ENCODE peak calls at places on chromosomes 1 and 21, in five cellular contexts. J, A, V, T and F are unnamed samples. For H3K4me1, the result is how much of the 10 kb centered on the place peaks cover.

GRCh38 chr1:75797606-75798216 is 1.0 kb downstream of the MSH4 start:
- DNase-seq in J (no peak), A (no peak), V (no peak), T (no peak), F (no peak)

GRCh38 chr1:95197616-95198252 is 36.3 kb upstream of the RWDD3 start:
- DNase-seq in J (no peak), A (peak), V (no peak), T (no peak), F (no peak)

GRCh38 chr1:241423541-241424479 is 66.8 kb upstream of the RGS7 start:
- DNase-seq in J (peak), A (peak), V (no peak), T (no peak), F (no peak)

GRCh38 chr1:37997256-37998088 is 7.7 kb upstream of the SF3A3 start:
- DNase-seq in J (no peak), A (no peak), V (no peak), T (no peak), F (no peak)

GRCh38 chr1:185111873-185112272 is 44.9 kb downstream of the TRMT1L start:
- DNase-seq in J (no peak), A (no peak), V (no peak), T (no peak), F (no peak)

GRCh38 chr1:168972225-168972624 is 134.3 kb upstream of the ATP1B1 start:
- DNase-seq in J (no peak), A (no peak), V (no peak), T (no peak), F (no peak)

GRCh38 chr1:59072017-59072947 is 224.6 kb upstream of the FGGY start:
- DNase-seq in J (no peak), A (peak), V (no peak), T (peak), F (no peak)

GRCh38 chr1:165129568-165130164 is 226.8 kb downstream of the LMX1A start:
- DNase-seq in J (peak), A (peak), V (no peak), T (peak), F (peak)

GRCh38 chr1:229070168-229070567 is 200.7 kb upstream of the RAB4A start:
- DNase-seq in J (no peak), A (peak), V (peak), T (peak), F (peak)

GRCh38 chr1:35502242-35502641 is 55.0 kb downstream of the KIAA0319L start:
- DNase-seq in J (no peak), A (no peak), V (no peak), T (no peak), F (no peak)

GRCh38 chr1:39204441-39205081 is at the start of gene MACF1:
- DNase-seq in J (no peak), A (peak), V (peak), T (peak), F (no peak)

GRCh38 chr1:68202239-68202832 is 30.0 kb downstream of the WLS start:
- DNase-seq in J (no peak), A (peak), V (no peak), T (no peak), F (no peak)

GRCh38 chr1:2322065-2322571 is 69.2 kb downstream of the MORN1 start:
- DNase-seq in J (peak), A (peak), V (peak), T (no peak), F (no peak)

GRCh38 chr1:44723064-44723463 is 7.9 kb downstream of the RNU5D-1 start:
- DNase-seq in J (no peak), A (no peak), V (no peak), T (no peak), F (no peak)

GRCh38 chr1:64163972-64164371 is 39.5 kb upstream of the UBE2U start:
- DNase-seq in J (peak), A (peak), V (no peak), T (no peak), F (no peak)

GRCh38 chr1:221708987-221709386 is 32.9 kb downstream of the DUSP10 start:
- DNase-seq in J (peak), A (peak), V (peak), T (peak), F (peak)

GRCh38 chr1:201745023-201745422 is 83.9 kb upstream of the IPO9 start:
- DNase-seq in J (no peak), A (peak), V (no peak), T (no peak), F (no peak)

GRCh38 chr1:201748331-201748730 is 80.6 kb upstream of the IPO9 start:
- DNase-seq in J (no peak), A (peak), V (no peak), T (no peak), F (no peak)

GRCh38 chr1:201742955-201743805 is 85.8 kb upstream of the IPO9 start:
- DNase-seq in J (no peak), A (no peak), V (no peak), T (no peak), F (no peak)

GRCh38 chr1:201749059-201749458 is 79.9 kb upstream of the IPO9 start:
- DNase-seq in J (no peak), A (no peak), V (no peak), T (no peak), F (no peak)

DNA sequence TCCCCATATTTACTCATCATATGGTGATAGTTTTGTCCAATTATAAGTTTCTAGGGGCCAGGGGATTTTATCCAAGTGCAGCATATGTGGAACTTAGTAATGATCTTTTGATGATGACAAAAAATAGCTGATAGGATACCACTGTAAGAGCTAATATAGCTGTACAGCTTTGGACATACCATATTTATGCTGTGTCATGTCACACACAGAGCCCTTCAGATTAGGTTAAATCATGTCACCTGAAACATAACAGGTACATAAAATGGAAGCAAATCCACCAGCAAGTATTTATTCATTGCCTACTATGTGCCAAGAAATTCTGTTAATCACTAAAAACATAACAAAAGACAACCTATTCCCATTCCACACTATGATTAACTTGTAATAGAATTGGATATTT is 82.8 kb upstream of the IPO9 start:
- DNase-seq in J (no peak), A (no peak), V (no peak), T (no peak), F (no peak)
- H3K4me1 ChIP-seq in J (under half), A (under half), V (under half), T (under half), F (under half)

GRCh38 chr1:41640141-41640751 is 155.8 kb upstream of the EDN2 start:
- DNase-seq in J (no peak), A (no peak), V (no peak), T (no peak), F (no peak)

GRCh38 chr1:41639332-41639936 is 155.0 kb upstream of the EDN2 start:
- DNase-seq in J (no peak), A (peak), V (no peak), T (no peak), F (no peak)

GRCh38 chr1:41637367-41637766 is 152.9 kb upstream of the EDN2 start:
- DNase-seq in J (no peak), A (no peak), V (no peak), T (no peak), F (no peak)

GRCh38 chr1:41640756-41641482 is 156.4 kb upstream of the EDN2 start:
- DNase-seq in J (no peak), A (no peak), V (peak), T (no peak), F (no peak)

DNA sequence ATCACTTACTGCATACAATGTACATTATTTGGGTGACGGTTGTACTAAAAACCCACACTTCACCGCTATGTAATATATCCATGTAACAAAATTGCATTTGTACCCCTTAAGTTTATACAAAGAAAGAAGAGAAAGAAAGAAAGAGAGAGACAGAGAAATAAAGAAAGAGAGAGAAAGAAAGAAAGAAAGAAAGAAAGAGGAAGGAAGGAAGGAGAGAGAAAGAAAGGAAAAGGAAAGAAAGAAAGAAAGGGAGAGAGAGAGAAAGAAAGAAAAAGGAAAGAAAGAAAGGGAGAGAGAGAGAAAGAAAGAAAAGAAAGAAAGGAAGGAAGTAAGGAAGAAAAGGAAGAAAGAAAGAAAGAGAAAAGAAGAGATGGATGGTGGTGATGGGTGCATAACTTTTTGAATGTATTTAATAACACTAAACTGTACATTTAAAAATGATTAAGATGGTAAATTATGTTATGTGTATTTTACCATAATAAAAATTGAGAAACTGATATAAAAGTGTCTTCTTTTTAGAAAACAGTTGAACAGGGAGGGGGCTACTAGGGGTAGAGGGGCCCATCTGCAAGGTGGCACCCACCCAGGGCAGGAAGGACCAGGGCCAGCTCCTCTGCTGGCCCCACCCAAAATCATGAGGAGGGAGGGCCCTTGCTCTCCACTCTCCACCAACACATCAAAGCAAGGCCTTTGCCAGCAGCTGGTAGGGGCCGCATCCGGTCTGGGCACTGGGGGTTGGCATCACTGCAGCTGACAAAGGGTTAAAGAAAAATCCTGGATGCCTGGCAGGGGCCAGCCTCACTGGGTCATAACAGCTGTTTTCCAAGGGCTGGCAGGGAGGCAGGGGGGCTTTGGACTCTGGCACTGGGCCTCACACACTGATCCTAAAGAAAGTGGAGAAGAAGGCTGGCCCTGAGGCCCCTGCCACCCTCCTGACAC is 153.9 kb upstream of the EDN2 start:
- DNase-seq in J (no peak), A (no peak), V (no peak), T (no peak), F (no peak)
- H3K27ac ChIP-seq in J (no peak), A (no peak), V (no peak), T (no peak), F (no peak)

DNA sequence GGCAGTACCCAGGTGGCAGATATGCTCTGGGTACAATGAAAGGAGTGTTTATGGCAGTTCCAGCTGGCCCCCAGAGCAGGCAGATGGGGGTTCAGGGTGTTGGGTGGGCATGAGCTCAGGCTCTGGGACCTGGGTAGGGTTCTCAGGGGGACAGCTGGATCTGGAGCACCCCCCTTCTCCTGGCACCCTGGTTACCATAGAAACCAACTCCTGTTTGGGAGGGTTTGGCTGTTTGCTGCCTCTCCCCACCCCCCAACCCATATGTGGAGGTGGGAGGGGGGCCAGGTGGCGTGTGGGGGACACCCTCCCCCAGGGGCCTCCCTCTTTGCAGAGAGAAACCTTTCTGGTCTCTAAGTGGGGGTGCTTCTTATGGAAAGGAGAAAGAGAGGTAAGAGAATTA is 7.2 kb downstream of the FOXO6 start:
- DNase-seq in J (no peak), A (no peak), V (no peak), T (no peak), F (no peak)
- H3K4me1 ChIP-seq in J (under half), A (under half), V (under half), T (under half), F (under half)

GRCh38 chr21:41491412-41491811 is 16.5 kb downstream of the TMPRSS2 start:
- DNase-seq in J (no peak), A (no peak), V (peak), T (no peak), F (no peak)
- H3K27ac ChIP-seq in J (no peak), A (no peak), V (peak), T (no peak), F (no peak)

GRCh38 chr1:226607821-226608220 is 59.3 kb downstream of the STUM start:
- DNase-seq in J (no peak), A (no peak), V (peak), T (no peak), F (no peak)
- H3K4me1 ChIP-seq in J (under half), A (under half), V (under half), T (under half), F (under half)

DNA sequence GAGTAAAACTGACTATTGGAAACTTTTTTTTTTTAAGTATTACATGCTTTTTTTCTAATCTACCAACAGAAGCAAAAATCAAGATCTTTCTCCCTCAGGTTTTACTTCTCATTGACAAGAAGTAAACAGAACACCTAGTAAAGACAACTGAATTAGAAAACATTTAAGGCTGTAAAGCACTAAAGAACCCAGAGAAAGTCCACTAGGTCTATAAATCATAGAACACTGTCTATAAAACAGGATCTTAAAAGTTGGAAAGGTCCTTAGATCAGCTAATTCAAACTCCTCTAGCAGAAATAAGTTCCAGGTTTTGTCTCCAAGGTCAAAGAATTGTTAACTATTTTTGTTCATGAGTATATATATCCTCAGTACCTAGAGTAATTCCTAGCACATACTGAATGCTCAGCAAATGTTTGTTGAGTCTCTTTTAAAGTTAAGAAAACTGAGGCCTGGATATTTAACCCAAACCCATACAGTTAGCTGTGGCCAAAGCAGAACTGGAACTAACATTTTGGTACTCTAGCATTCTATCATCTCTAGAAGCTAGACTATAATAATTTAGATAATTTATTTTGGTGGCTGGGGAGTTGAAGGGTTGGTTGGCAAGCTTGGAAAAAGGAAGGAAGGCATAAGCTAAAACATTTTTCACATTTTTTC is 3.0 kb downstream of the EPS15 start:
- DNase-seq in J (no peak), A (no peak), V (no peak), T (no peak), F (no peak)
- H3K27ac ChIP-seq in J (no peak), A (no peak), V (peak), T (no peak), F (peak)

GRCh38 chr1:223844962-223845809 is 561 bp downstream of the TP53BP2 start:
- DNase-seq in J (peak), A (peak), V (peak), T (peak), F (peak)
- H3K4me1 ChIP-seq in J (under half), A (under half), V (under half), T (under half), F (under half)

GRCh38 chr1:149885364-149886111 is 13.8 kb upstream of the BOLA1 start:
- DNase-seq in J (peak), A (peak), V (peak), T (peak), F (peak)

GRCh38 chr1:149886396-149887195 is 12.8 kb upstream of the BOLA1 start:
- DNase-seq in J (peak), A (peak), V (peak), T (peak), F (peak)

GRCh38 chr1:149883598-149884247 is 15.6 kb upstream of the BOLA1 start:
- DNase-seq in J (no peak), A (no peak), V (no peak), T (no peak), F (no peak)

GRCh38 chr1:149881876-149882275 is 17.5 kb upstream of the BOLA1 start:
- DNase-seq in J (no peak), A (no peak), V (no peak), T (no peak), F (no peak)

GRCh38 chr1:149884433-149885363 is 14.7 kb upstream of the BOLA1 start:
- DNase-seq in J (no peak), A (peak), V (no peak), T (no peak), F (no peak)
- H3K27ac ChIP-seq in J (peak), A (peak), V (peak), T (peak), F (peak)